ENCODE peak calls at places on chromosomes 16 and 17, in seven cellular contexts. S, C, J, U, H, Y and G are unnamed samples.

GRCh38 chr17:32849879-32850278 is 27.0 kb downstream of the MYO1D start:
- DNase-seq in S (no peak), C (no peak), J (no peak), U (no peak), H (no peak), Y (no peak), G (no peak)

GRCh38 chr16:89320717-89321501 is 103.4 kb downstream of the ZNF778 start:
- DNase-seq in S (peak; percentile 45), C (peak; percentile 75), J (no peak), U (peak; percentile 46), H (no peak), Y (no peak), G (no peak)

GRCh38 chr17:65797809-65798208 is 236.4 kb upstream of the AXIN2 start:
- DNase-seq in S (no peak), C (no peak), J (no peak), U (no peak), H (no peak), Y (no peak), G (no peak)

GRCh38 chr17:57605734-57606105 is 139.4 kb downstream of the CCDC182 start:
- DNase-seq in S (no peak), C (no peak), J (peak; percentile 42), U (no peak), H (no peak), Y (no peak), G (no peak)

GRCh38 chr17:72381597-72382397 is 261.0 kb downstream of the SOX9 start:
- DNase-seq in S (no peak), C (no peak), J (no peak), U (no peak), H (no peak), Y (no peak), G (no peak)

GRCh38 chr17:59652119-59652518 is 32.4 kb downstream of the CLTC start:
- DNase-seq in S (peak; percentile 50), C (peak; percentile 79), J (no peak), U (no peak), H (peak; percentile 17), Y (no peak), G (peak; percentile 18)

GRCh38 chr17:57899822-57900221 is 50.0 kb upstream of the MRPS23 start:
- DNase-seq in S (no peak), C (no peak), J (no peak), U (no peak), H (no peak), Y (peak; percentile 65), G (no peak)

GRCh38 chr16:89094252-89094901 is 725 bp downstream of the ACSF3 start:
- DNase-seq in S (no peak), C (peak; percentile 27), J (no peak), U (no peak), H (no peak), Y (no peak), G (no peak)

GRCh38 chr17:44918006-44918405 is 2.7 kb upstream of the GFAP start:
- DNase-seq in S (no peak), C (no peak), J (no peak), U (no peak), H (no peak), Y (no peak), G (no peak)

GRCh38 chr17:47869114-47869513 is 18.2 kb upstream of the SP6 start:
- DNase-seq in S (no peak), C (no peak), J (no peak), U (no peak), H (no peak), Y (no peak), G (no peak)

GRCh38 chr16:50680907-50681885 is at the start of gene SNX20:
- DNase-seq in S (no peak), C (no peak), J (peak; percentile 67), U (no peak), H (no peak), Y (peak; percentile 34), G (no peak)

GRCh38 chr16:66364117-66364958 is 2.2 kb upstream of the CDH5 start:
- DNase-seq in S (peak; percentile 90), C (peak; percentile 45), J (peak; percentile 86), U (peak; percentile 79), H (no peak), Y (no peak), G (no peak)

GRCh38 chr17:19713462-19713861 is 2.9 kb downstream of the SLC47A2 start:
- DNase-seq in S (no peak), C (no peak), J (no peak), U (no peak), H (no peak), Y (no peak), G (no peak)

GRCh38 chr16:1042776-1043349 is 29.7 kb upstream of the SSTR5 start:
- DNase-seq in S (no peak), C (no peak), J (no peak), U (no peak), H (no peak), Y (no peak), G (no peak)

GRCh38 chr16:23682181-23682580 is 3.5 kb downstream of the PLK1 start:
- DNase-seq in S (peak; percentile 86), C (no peak), J (no peak), U (no peak), H (no peak), Y (no peak), G (no peak)

GRCh38 chr17:47265983-47266541 is 12.4 kb downstream of the ITGB3 start:
- DNase-seq in S (peak; percentile 78), C (peak; percentile 85), J (no peak), U (no peak), H (peak; percentile 59), Y (no peak), G (no peak)

GRCh38 chr17:78112508-78113471 is 15.8 kb downstream of the TMC6 start:
- DNase-seq in S (peak; percentile 56), C (peak; percentile 20), J (peak; percentile 81), U (peak; percentile 77), H (peak; percentile 41), Y (no peak), G (no peak)

GRCh38 chr17:82862758-82863645 is 23.2 kb upstream of the ZNF750 start:
- DNase-seq in S (no peak), C (no peak), J (no peak), U (no peak), H (no peak), Y (no peak), G (no peak)

GRCh38 chr16:65121870-65122723 is at the start of gene CDH11:
- DNase-seq in S (peak; percentile 89), C (peak; percentile 91), J (peak; percentile 83), U (peak; percentile 53), H (peak; percentile 84), Y (peak; percentile 31), G (peak; percentile 55)

GRCh38 chr16:28193530-28194423 is 18.0 kb downstream of the XPO6 start:
- DNase-seq in S (peak; percentile 89), C (peak; percentile 95), J (no peak), U (no peak), H (peak; percentile 80), Y (no peak), G (peak; percentile 90)

GRCh38 chr16:75402821-75403475 is 30.4 kb downstream of the CFDP1 start:
- DNase-seq in S (peak; percentile 72), C (peak; percentile 44), J (no peak), U (no peak), H (peak; percentile 48), Y (no peak), G (no peak)

GRCh38 chr16:54540525-54541180 is 254.1 kb upstream of the IRX3 start:
- DNase-seq in S (no peak), C (no peak), J (no peak), U (no peak), H (no peak), Y (no peak), G (no peak)

GRCh38 chr16:54533856-54534490 is 247.4 kb upstream of the IRX3 start:
- DNase-seq in S (no peak), C (no peak), J (no peak), U (no peak), H (no peak), Y (no peak), G (no peak)

GRCh38 chr16:54542805-54543504 is 256.4 kb upstream of the IRX3 start:
- DNase-seq in S (no peak), C (no peak), J (no peak), U (no peak), H (no peak), Y (no peak), G (no peak)

GRCh38 chr16:54538241-54538640 is 251.7 kb upstream of the IRX3 start:
- DNase-seq in S (no peak), C (no peak), J (no peak), U (no peak), H (no peak), Y (no peak), G (no peak)
- TF ChIP-seq CTCF in S (no peak), C (no peak), J (peak; percentile 17), U (peak; percentile 7), H (peak; percentile 32), Y (no peak), G (no peak)

DNA sequence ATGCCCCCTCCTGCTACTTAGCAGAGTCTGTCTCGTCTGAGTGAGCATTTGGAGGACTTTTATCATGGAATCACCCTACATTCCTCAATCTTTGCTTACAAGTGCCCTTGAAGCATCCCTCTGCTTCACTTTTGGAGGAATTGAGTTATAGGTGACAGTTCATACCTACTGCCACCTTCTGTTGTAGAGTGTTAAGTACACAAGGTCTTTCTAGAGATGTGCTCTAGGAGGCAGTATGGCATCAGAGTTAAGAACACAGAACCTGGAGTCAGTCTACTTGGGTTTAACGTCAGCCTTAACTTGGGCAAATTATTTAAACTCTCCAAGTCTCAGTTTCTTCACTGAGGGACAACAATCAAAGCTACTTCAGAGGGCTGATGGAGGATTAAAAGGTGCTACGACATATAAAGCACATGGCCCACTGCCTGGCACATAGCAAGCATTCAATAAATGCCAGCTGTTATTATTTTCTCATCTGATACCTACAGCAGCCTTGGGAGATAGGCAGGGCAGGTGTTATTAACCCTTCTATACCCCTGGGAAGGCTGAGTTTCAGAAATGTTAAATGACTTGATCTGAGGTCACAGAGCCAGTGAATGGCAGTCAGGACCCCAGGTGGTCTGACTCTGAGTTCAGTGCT is 62.2 kb downstream of the UTP18 start:
- DNase-seq in S (peak; percentile 52), C (peak; percentile 10), J (no peak), U (no peak), H (no peak), Y (no peak), G (no peak)
- TF ChIP-seq CTCF in S (peak; percentile 68), C (peak; percentile 37), J (no peak), U (peak; percentile 16), H (peak; percentile 32), Y (no peak), G (peak; percentile 21)

DNA sequence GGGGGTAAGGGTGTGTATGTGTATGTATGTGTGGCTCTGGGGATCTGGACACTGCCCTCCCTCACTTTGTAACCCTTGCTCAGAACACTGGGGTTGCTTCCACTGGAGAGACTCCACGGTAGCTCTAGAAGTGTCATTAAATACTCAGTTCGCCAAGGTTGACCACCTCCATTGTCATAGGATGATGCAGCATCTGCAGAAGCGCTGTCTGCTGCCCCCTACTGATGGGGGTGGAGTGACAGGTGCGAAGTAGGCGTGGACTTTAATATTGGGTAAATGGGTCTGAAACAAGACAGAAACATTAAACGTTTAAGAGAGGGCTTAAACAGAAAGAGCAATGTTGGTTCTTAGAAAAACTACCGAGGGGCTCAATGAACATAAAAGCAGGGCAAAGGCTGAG is 35.5 kb upstream of the STAC2 start:
- DNase-seq in S (no peak), C (no peak), J (no peak), U (no peak), H (no peak), Y (no peak), G (no peak)
- TF ChIP-seq CTCF in S (peak; percentile 24), C (no peak), J (no peak), U (peak; percentile 7), H (peak; percentile 44), Y (no peak), G (peak; percentile 17)

DNA sequence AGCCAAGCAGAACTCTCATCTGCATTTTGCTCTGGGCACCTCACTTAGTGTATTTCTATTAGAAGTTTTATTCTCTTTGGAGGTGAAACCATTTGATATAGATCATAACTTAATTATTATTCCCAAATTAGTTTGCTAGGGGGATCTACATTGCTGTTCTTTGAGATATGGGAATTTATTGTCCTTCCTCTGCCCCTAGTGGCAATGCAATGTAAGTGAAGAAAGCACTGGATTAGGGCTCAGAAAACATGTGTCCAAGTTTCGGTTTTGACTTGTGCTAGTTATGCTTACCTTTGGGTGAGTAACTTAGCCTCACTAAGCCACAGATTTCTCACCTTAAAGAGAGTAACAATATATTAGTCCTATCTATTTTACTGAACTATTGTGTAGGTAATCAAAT is 2.9 kb downstream of the KRT39 start:
- DNase-seq in S (peak; percentile 20), C (no peak), J (no peak), U (no peak), H (no peak), Y (no peak), G (no peak)
- TF ChIP-seq CTCF in S (peak; percentile 80), C (peak; percentile 55), J (peak; percentile 44), U (peak; percentile 49), H (peak; percentile 66), Y (peak; percentile 49), G (peak; percentile 54)